ENCODE peak calls at places on chromosomes 5 and 9, in five cellular contexts. One of them, this sample, is unnamed. For H3K4me1, the result is how much of the 10 kb centered on the place peaks cover.

GRCh38 chr9:114606068-114606467 is 5.0 kb upstream of the TMEM268 start:
- DNase-seq in stomach: no peak
- DNase-seq in prostate gland: no peak
- DNase-seq in HCT116: no peak
- DNase-seq in hepatocyte: no peak
- DNase-seq in this sample: no peak

GRCh38 chr9:9998491-9999287 is 614.1 kb downstream of the PTPRD start:
- DNase-seq in HCT116: no peak
- DNase-seq in hepatocyte: no peak
- DNase-seq in stomach: no peak
- DNase-seq in prostate gland: no peak
- DNase-seq in this sample: no peak

GRCh38 chr9:107153336-107153735 is 129.7 kb upstream of the RAD23B start:
- DNase-seq in hepatocyte: no peak
- DNase-seq in HCT116: no peak
- DNase-seq in prostate gland: no peak
- DNase-seq in stomach: no peak
- DNase-seq in this sample: no peak

GRCh38 chr9:106717686-106718085 is 145.3 kb upstream of the ZNF462 start:
- DNase-seq in stomach: no peak
- DNase-seq in hepatocyte: peak
- DNase-seq in prostate gland: no peak
- DNase-seq in HCT116: peak
- DNase-seq in this sample: no peak

GRCh38 chr9:4970970-4971641 is 14.0 kb upstream of the JAK2 start:
- DNase-seq in hepatocyte: no peak
- DNase-seq in prostate gland: no peak
- DNase-seq in stomach: peak
- DNase-seq in HCT116: no peak
- DNase-seq in this sample: peak

GRCh38 chr5:5592541-5592940 is 170.1 kb downstream of the ICE1 start:
- DNase-seq in HCT116: no peak
- DNase-seq in stomach: no peak
- DNase-seq in prostate gland: no peak
- DNase-seq in hepatocyte: no peak
- DNase-seq in this sample: no peak

GRCh38 chr5:149618581-149619248 is 37.4 kb downstream of the ARHGEF37 start:
- DNase-seq in prostate gland: peak
- DNase-seq in HCT116: peak
- DNase-seq in stomach: no peak
- DNase-seq in hepatocyte: peak
- DNase-seq in this sample: peak

GRCh38 chr5:110536120-110537115 is 190.1 kb downstream of the TMEM232 start:
- DNase-seq in hepatocyte: no peak
- DNase-seq in stomach: no peak
- DNase-seq in prostate gland: no peak
- DNase-seq in HCT116: no peak
- DNase-seq in this sample: no peak

GRCh38 chr9:77807846-77808749 is 160.0 kb upstream of the GNA14 start:
- DNase-seq in hepatocyte: peak
- DNase-seq in HCT116: no peak
- DNase-seq in stomach: no peak
- DNase-seq in prostate gland: no peak
- DNase-seq in this sample: peak

GRCh38 chr5:126357585-126358342 is 65.4 kb upstream of the GRAMD2B start:
- DNase-seq in prostate gland: no peak
- DNase-seq in hepatocyte: no peak
- DNase-seq in stomach: no peak
- DNase-seq in HCT116: no peak
- DNase-seq in this sample: peak

GRCh38 chr9:80500300-80500699 is 928.5 kb downstream of the TLE4 start:
- DNase-seq in hepatocyte: no peak
- DNase-seq in HCT116: no peak
- DNase-seq in stomach: no peak
- DNase-seq in prostate gland: no peak
- DNase-seq in this sample: no peak

DNA sequence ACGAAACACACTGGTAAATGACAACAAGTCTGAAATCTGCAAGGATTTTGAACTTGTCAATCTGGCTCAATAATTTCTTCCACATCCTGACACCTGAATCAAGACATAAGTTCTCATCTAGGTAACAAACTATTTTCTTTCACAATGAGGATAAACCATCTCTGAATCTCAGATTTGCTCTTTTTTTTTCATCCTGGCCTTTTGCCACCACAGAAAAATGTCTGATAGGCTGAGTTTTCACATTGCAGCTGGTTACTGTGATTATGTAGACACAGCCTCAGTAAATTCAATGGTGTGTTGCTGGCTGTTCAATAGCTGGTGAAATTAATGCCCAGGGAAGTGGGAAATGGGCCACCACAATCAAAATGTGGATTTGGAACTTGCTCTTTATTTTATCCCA is 2.8 kb upstream of the ADRA1B start:
- DNase-seq in hepatocyte: no peak
- DNase-seq in prostate gland: no peak
- DNase-seq in HCT116: no peak
- DNase-seq in stomach: no peak
- DNase-seq in this sample: no peak
- H3K4me1 ChIP-seq in hepatocyte: under half
- H3K4me1 ChIP-seq in prostate gland: under half
- H3K4me1 ChIP-seq in HCT116: under half
- H3K4me1 ChIP-seq in stomach: under half
- H3K4me1 ChIP-seq in this sample: under half

GRCh38 chr5:119336262-119336661 is 19.6 kb upstream of the TNFAIP8 start:
- DNase-seq in prostate gland: no peak
- DNase-seq in stomach: no peak
- DNase-seq in hepatocyte: no peak
- DNase-seq in HCT116: no peak
- DNase-seq in this sample: no peak
- H3K27ac ChIP-seq in prostate gland: no peak
- H3K27ac ChIP-seq in stomach: peak
- H3K27ac ChIP-seq in hepatocyte: no peak
- H3K27ac ChIP-seq in HCT116: no peak
- H3K27ac ChIP-seq in this sample: no peak

GRCh38 chr9:134329576-134329855 is 3.3 kb downstream of the RXRA start:
- DNase-seq in hepatocyte: no peak
- DNase-seq in stomach: no peak
- DNase-seq in prostate gland: no peak
- DNase-seq in HCT116: no peak
- DNase-seq in this sample: no peak
- H3K4me1 ChIP-seq in hepatocyte: half or more
- H3K4me1 ChIP-seq in stomach: half or more
- H3K4me1 ChIP-seq in prostate gland: under half
- H3K4me1 ChIP-seq in HCT116: under half
- H3K4me1 ChIP-seq in this sample: under half

GRCh38 chr9:33151601-33152000 is 15.5 kb downstream of the B4GALT1 start:
- DNase-seq in prostate gland: no peak
- DNase-seq in stomach: no peak
- DNase-seq in hepatocyte: no peak
- DNase-seq in HCT116: no peak
- DNase-seq in this sample: no peak
- H3K27ac ChIP-seq in prostate gland: no peak
- H3K27ac ChIP-seq in stomach: peak
- H3K27ac ChIP-seq in hepatocyte: peak
- H3K27ac ChIP-seq in HCT116: no peak
- H3K27ac ChIP-seq in this sample: no peak

This sample was measured in small intestine.